ENCODE peak calls at places on chromosomes 12 and 14, in five cellular contexts. R is left ventricle myocardium inferior, K is esophagus muscularis mucosa, E is A549, V is tibial nerve. Z is an unnamed sample.
A peak's percentile ranks its signal among the peaks of the same experiment; 100 is the strongest.

GRCh38 chr12:52041695-52042123 is 9.5 kb upstream of the NR4A1 start:
- DNase-seq in R (peak; percentile 72), K (no peak), E (peak; percentile 51), V (no peak), Z (no peak)

GRCh38 chr14:21669284-21669683 is 4.3 kb downstream of the OR4E1 start:
- DNase-seq in R (no peak), K (no peak), E (no peak), V (no peak), Z (no peak)

GRCh38 chr12:97568336-97569180 is 106.0 kb downstream of the RMST start:
- DNase-seq in R (no peak), K (no peak), E (peak; percentile 59), V (no peak), Z (no peak)

GRCh38 chr12:106976013-106976658 is 10.8 kb downstream of the MTERF2 start:
- DNase-seq in R (no peak), K (no peak), E (no peak), V (no peak), Z (no peak)

GRCh38 chr12:19496249-19497208 is 57.2 kb downstream of the AEBP2 start:
- DNase-seq in R (no peak), K (no peak), E (no peak), V (no peak), Z (no peak)

GRCh38 chr14:63573579-63573978 is 30.4 kb upstream of the PPP2R5E start:
- DNase-seq in R (no peak), K (no peak), E (no peak), V (no peak), Z (no peak)

GRCh38 chr12:112140728-112141127 is 15.4 kb downstream of the TRAFD1 start:
- DNase-seq in R (no peak), K (no peak), E (no peak), V (no peak), Z (no peak)

GRCh38 chr14:104984056-104984894 is 1.3 kb upstream of the CLBA1 start:
- DNase-seq in R (no peak), K (no peak), E (no peak), V (no peak), Z (no peak)

GRCh38 chr14:65410640-65411039 is 1.9 kb upstream of the FUT8 start:
- DNase-seq in R (no peak), K (no peak), E (no peak), V (no peak), Z (no peak)

GRCh38 chr14:89445252-89445973 is 28.4 kb upstream of the FOXN3 start:
- DNase-seq in R (no peak), K (no peak), E (no peak), V (no peak), Z (no peak)

GRCh38 chr14:96307434-96307833 is 51.4 kb downstream of the BDKRB1 start:
- DNase-seq in R (no peak), K (no peak), E (peak; percentile 39), V (no peak), Z (no peak)

GRCh38 chr12:82904219-82904795 is 217.6 kb downstream of the TMTC2 start:
- DNase-seq in R (no peak), K (no peak), E (no peak), V (no peak), Z (no peak)

GRCh38 chr12:113154351-113154973 is 4.9 kb downstream of the CFAP73 start:
- DNase-seq in R (no peak), K (no peak), E (peak; percentile 44), V (no peak), Z (no peak)

DNA sequence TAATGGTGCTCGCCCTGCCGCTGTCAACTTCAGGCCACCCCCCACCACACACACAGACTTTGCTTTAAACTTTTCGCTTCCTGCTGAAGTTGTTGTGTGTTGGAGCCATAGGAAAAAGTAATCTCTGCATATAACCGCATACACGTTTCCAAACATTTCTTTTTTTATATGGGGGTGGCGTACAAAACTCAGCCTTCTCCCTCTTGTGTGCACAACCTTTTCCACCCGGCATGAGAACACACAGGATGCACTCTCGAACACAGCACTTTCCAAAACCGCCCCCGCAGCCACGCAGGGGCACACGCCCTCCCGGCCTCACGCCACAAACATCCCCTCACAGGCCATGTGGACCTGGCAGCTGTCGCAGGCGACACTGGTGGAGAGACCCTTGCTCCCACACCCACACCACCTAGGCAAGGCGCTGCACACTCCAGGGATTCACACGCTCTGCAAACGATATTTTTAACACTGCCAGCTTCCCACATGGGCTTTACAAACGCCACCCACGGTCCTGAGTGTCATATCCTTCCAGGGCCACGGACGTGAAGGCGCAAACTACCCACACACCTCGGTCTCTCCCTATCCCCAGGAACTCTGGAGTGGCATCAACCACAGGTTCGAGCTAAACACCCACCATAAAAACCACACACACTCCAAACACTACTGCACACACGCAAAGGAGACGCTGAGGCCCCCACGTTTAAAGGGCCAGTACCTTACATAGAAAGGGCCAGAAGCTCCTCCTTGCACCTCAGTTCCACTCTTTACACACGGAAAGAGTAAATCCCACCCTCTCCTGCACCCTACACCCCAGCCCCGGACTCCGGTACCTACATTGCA is 12.3 kb upstream of the ITGB7 start:
- DNase-seq in R (peak; percentile 51), K (no peak), E (peak; percentile 51), V (no peak), Z (no peak)
- H3K27ac ChIP-seq in R (peak overlapping the region; percentile 100), K (peak overlapping the region; percentile 99), E (peak overlapping the region; percentile 98), V (peak overlapping the region; percentile 98), Z (peak overlapping the region; percentile 97)

DNA sequence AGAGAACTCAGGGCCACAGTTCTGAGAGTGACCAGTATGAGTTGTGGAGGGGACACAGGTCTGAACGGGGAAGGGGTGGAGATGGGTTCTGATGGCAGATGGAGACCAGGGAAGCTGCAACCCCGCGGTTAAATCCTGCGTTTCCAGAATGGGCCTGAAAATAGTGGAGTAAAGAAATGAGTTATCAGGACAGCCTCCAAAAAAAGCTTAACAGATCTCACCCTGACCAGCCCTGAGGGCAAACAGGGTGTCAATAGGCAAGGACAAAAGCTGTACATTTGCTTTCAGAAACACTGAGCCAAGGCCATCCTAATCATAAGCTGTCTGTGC is 555 bp upstream of the RTN1 start:
- DNase-seq in R (no peak), K (no peak), E (no peak), V (no peak), Z (no peak)
- H3K27ac ChIP-seq in R (no peak overlapping the region), K (no peak overlapping the region), E (no peak overlapping the region), V (peak overlapping the region; percentile 69), Z (peak overlapping the region; percentile 11)

DNA sequence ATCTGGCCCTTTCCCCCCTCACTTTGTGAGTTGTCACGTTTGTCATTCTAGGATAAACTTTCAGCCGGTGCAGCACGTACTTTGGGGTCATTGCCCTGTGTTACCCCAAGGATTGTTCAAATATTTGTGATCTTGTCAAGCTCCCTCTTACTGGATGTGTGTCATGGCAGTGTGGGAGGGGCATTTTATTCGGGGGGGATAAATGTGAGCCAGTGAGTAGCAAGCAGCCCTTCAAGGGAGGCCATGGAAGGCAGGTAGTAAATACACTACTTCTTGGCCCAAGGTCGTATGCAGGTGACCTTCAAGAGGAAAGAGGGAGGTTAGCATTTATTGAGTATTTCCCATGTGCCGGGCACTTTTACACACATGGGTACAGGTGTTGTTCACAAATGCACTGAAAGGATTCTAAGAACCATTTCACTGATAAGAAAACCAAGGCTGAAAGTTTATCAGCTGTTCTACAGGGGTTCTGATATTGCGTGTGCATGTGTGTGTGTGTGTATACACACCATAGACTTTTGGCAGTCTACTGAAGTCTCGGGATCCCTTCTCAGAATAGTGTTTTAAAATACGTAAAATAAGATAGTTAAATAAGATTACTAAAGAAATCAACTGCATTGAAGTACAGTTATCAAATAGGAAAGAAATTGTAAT is 410.3 kb upstream of the TBX3 start:
- DNase-seq in R (no peak), K (no peak), E (no peak), V (no peak), Z (no peak)
- H3K27ac ChIP-seq in R (no peak overlapping the region), K (no peak overlapping the region), E (no peak overlapping the region), V (no peak overlapping the region), Z (no peak overlapping the region)

GRCh38 chr14:100106661-100107112 is 41.5 kb downstream of the EVL start:
- DNase-seq in R (no peak), K (no peak), E (no peak), V (no peak), Z (no peak)

GRCh38 chr14:100108840-100109593 is 43.8 kb downstream of the EVL start:
- DNase-seq in R (no peak), K (no peak), E (no peak), V (no peak), Z (no peak)

GRCh38 chr14:100107236-100107635 is 42.0 kb downstream of the EVL start:
- DNase-seq in R (no peak), K (no peak), E (no peak), V (no peak), Z (no peak)

GRCh38 chr14:100109594-100109955 is 44.4 kb downstream of the EVL start:
- DNase-seq in R (no peak), K (no peak), E (no peak), V (no peak), Z (no peak)

DNA sequence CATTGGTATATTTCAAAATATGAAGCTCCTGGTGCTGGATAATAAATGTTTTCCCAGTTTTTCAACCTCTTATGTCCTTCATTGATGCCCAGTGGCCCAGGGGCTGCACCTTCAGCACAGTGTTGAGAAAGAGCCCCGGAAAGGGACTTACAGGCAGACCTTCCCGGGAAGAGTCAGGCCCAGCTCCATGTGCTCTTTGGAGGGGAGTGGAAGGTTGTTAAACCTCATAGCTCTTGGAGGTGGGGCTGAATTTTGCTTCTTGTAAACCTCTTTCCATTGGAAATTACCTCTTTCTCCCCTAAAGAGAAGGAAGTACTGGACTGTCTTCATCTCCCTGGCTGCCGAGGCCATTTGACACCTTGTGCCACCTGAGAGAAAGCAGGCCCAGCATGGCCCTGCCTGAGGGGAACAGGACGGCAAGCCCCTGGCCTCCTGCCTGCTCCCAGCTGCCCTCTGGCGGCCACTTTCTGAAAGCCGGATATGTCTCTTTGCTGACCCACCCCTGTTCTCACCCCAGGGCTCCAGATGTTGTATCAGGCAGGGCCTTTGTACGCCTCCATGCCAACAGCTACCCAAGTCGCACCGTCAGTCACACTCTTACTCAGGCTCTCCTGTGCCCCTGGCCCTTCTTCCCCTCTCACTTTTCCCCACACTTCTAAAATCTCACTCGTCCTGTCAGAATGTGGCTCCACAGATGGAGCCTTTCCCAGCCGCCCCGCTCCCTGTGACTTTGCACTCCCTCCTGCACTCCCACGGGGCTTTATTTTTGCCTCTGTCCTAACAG is 43.0 kb downstream of the EVL start:
- DNase-seq in R (peak; percentile 88), K (peak; percentile 94), E (peak; percentile 69), V (peak; percentile 70), Z (peak; percentile 25)
- H3K27ac ChIP-seq in R (peak overlapping the region; percentile 59), K (no peak overlapping the region), E (peak overlapping the region; percentile 56), V (peak overlapping the region; percentile 31), Z (peak overlapping the region; percentile 6)

GRCh38 chr14:69719501-69719951 is 47.4 kb upstream of the SRSF5 start:
- DNase-seq in R (peak; percentile 50), K (no peak), E (no peak), V (no peak), Z (no peak)
- H3K27ac ChIP-seq in R (peak overlapping the region; percentile 82), K (peak overlapping the region; percentile 47), E (no peak overlapping the region), V (peak overlapping the region; percentile 40), Z (peak overlapping the region; percentile 36)

DNA sequence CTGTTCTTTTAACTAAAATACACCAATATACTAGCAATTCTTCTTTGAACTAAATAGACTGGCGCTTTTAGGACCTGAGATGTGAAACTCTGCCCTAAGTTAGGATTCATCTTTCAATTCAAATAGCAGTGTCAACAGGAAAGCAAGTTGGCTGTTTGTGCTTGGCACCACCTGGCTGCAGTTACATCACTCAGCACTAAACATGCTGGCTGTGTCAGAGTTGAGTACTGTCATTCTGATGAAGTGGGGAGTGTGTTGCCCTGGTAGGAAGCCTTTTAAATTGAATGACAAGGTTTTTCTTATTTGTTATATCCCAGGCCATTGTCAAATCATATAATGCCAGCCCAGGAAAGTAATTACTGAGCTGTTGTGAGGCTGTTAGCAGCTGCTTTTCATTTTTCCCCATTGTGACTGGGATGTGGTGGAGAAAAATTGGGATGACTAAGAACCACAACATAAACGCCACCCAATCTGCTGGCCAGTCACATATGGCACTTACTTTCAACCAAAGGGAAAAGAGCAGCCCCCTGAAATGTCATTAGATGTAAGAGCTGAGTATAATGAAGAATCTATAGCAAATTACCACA is 106.5 kb upstream of the PRKD1 start:
- DNase-seq in R (no peak), K (no peak), E (no peak), V (no peak), Z (no peak)
- H3K27ac ChIP-seq in R (no peak overlapping the region), K (no peak overlapping the region), E (no peak overlapping the region), V (no peak overlapping the region), Z (no peak overlapping the region)

GRCh38 chr14:80491562-80492139 is 280.3 kb upstream of the DIO2 start:
- DNase-seq in R (no peak), K (no peak), E (no peak), V (no peak), Z (no peak)
- H3K27ac ChIP-seq in R (peak overlapping the region; percentile 61), K (peak overlapping the region; percentile 35), E (no peak overlapping the region), V (peak overlapping the region; percentile 21), Z (no peak overlapping the region)

Z was measured in esophagus squamous epithelium.